ENCODE peak calls at places on chromosomes 13 and 19, in nine cellular contexts. C is neural progenitor cell, M is AG10803, T is neural crest cell, Y is left ventricle myocardium inferior, J is spleen, I is adrenal gland, U is hepatocyte, O is astrocyte of the cerebellum. B is an unnamed sample.

GRCh38 chr19:41501854-41502253 is 58.9 kb downstream of the ERICH4 start:
- DNase-seq in C (no peak), M (no peak), T (no peak), Y (no peak), J (no peak), I (no peak), U (no peak), O (no peak), B (no peak)

GRCh38 chr19:5048727-5049553 is 80.0 kb downstream of the KDM4B start:
- DNase-seq in C (no peak), M (peak), T (no peak), Y (no peak), J (no peak), I (peak), U (peak), O (peak), B (no peak)

GRCh38 chr13:20968745-20969144 is 66.2 kb upstream of the XPO4 start:
- DNase-seq in C (no peak), M (no peak), T (no peak), Y (no peak), J (no peak), I (no peak), U (no peak), O (no peak), B (no peak)

GRCh38 chr13:64248371-64249065 is 2832.9 kb upstream of the PCDH20 start:
- DNase-seq in C (no peak), M (peak), T (no peak), Y (no peak), J (no peak), I (no peak), U (no peak), O (peak), B (no peak)

GRCh38 chr13:26923824-26924605 is 163.4 kb upstream of the GPR12 start:
- DNase-seq in C (no peak), M (peak), T (no peak), Y (no peak), J (no peak), I (peak), U (peak), O (peak), B (no peak)

GRCh38 chr19:10139952-10140351 is 20.3 kb upstream of the EIF3G start:
- DNase-seq in C (no peak), M (no peak), T (no peak), Y (no peak), J (no peak), I (no peak), U (no peak), O (no peak), B (no peak)

GRCh38 chr13:101514695-101515275 is 62.3 kb downstream of the ITGBL1 start:
- DNase-seq in C (peak), M (peak), T (peak), Y (no peak), J (no peak), I (peak), U (peak), O (peak), B (no peak)

GRCh38 chr13:68588623-68589022 is 1358.5 kb upstream of the PCDH9 start:
- DNase-seq in C (no peak), M (no peak), T (no peak), Y (no peak), J (no peak), I (no peak), U (no peak), O (no peak), B (no peak)

GRCh38 chr19:14561832-14562351 is 10.0 kb downstream of the NDUFB7 start:
- DNase-seq in C (no peak), M (no peak), T (no peak), Y (peak), J (no peak), I (peak), U (peak), O (no peak), B (no peak)

GRCh38 chr13:31749929-31750328 is 10.6 kb downstream of the RXFP2 start:
- DNase-seq in C (no peak), M (peak), T (no peak), Y (no peak), J (no peak), I (no peak), U (no peak), O (peak), B (no peak)

GRCh38 chr13:54486421-54487166 is 1458.0 kb downstream of the OLFM4 start:
- DNase-seq in C (no peak), M (no peak), T (no peak), Y (no peak), J (no peak), I (no peak), U (no peak), O (no peak), B (no peak)

GRCh38 chr13:29081697-29082440 is 261.7 kb downstream of the MTUS2 start:
- DNase-seq in C (no peak), M (no peak), T (no peak), Y (no peak), J (no peak), I (no peak), U (no peak), O (no peak), B (no peak)

GRCh38 chr19:589693-590395 is at the start of gene HCN2:
- DNase-seq in C (no peak), M (no peak), T (no peak), Y (no peak), J (no peak), I (no peak), U (no peak), O (no peak), B (no peak)

GRCh38 chr19:33370783-33371182 is 2.7 kb upstream of the CEBPG start:
- DNase-seq in C (no peak), M (no peak), T (no peak), Y (no peak), J (no peak), I (no peak), U (no peak), O (no peak), B (no peak)

GRCh38 chr13:32248789-32249188 is 66.4 kb downstream of the ZAR1L start:
- DNase-seq in C (no peak), M (no peak), T (no peak), Y (no peak), J (no peak), I (no peak), U (no peak), O (no peak), B (no peak)

GRCh38 chr13:79225487-79226232 is 180.4 kb downstream of the RBM26 start:
- DNase-seq in C (no peak), M (no peak), T (no peak), Y (no peak), J (no peak), I (no peak), U (no peak), O (no peak), B (no peak)

GRCh38 chr19:16375157-16375935 is 50.7 kb downstream of the KLF2 start:
- DNase-seq in C (no peak), M (no peak), T (no peak), Y (no peak), J (peak), I (no peak), U (no peak), O (no peak), B (no peak)

GRCh38 chr13:112067871-112068305 is 939 bp downstream of the SOX1 start:
- DNase-seq in C (peak), M (no peak), T (no peak), Y (no peak), J (peak), I (no peak), U (no peak), O (no peak), B (no peak)

GRCh38 chr19:30009013-30009412 is 67.0 kb downstream of the URI1 start:
- DNase-seq in C (no peak), M (no peak), T (no peak), Y (no peak), J (no peak), I (no peak), U (no peak), O (no peak), B (no peak)

GRCh38 chr13:32639502-32640105 is 53.4 kb downstream of the PDS5B start:
- DNase-seq in C (peak), M (peak), T (peak), Y (no peak), J (no peak), I (peak), U (peak), O (peak), B (no peak)

GRCh38 chr13:33723365-33723764 is 94.6 kb upstream of the RFC3 start:
- DNase-seq in C (no peak), M (peak), T (no peak), Y (no peak), J (no peak), I (no peak), U (no peak), O (no peak), B (no peak)

GRCh38 chr13:34265016-34265692 is 447.2 kb downstream of the RFC3 start:
- DNase-seq in C (no peak), M (no peak), T (no peak), Y (no peak), J (no peak), I (no peak), U (no peak), O (no peak), B (no peak)

GRCh38 chr13:107392205-107392604 is 823.1 kb downstream of the LIG4 start:
- DNase-seq in C (no peak), M (no peak), T (no peak), Y (no peak), J (no peak), I (no peak), U (no peak), O (no peak), B (no peak)

GRCh38 chr19:16328824-16329482 is 4.3 kb downstream of the KLF2 start:
- DNase-seq in C (no peak), M (peak), T (no peak), Y (no peak), J (no peak), I (no peak), U (no peak), O (no peak), B (no peak)

GRCh38 chr13:114088234-114088633 is 44.2 kb downstream of the RASA3 start:
- DNase-seq in C (no peak), M (no peak), T (no peak), Y (no peak), J (no peak), I (peak), U (no peak), O (no peak), B (no peak)
- TF ChIP-seq CTCF in C (no peak), M (no peak), T (no peak), Y (no peak), J (no peak), I (no peak), U (no peak), O (no peak), B (no peak)

GRCh38 chr19:13153627-13154240 is 3.5 kb downstream of the IER2 start:
- DNase-seq in C (no peak), M (peak), T (no peak), Y (no peak), J (peak), I (peak), U (peak), O (no peak), B (no peak)

GRCh38 chr19:13152356-13152853 is 2.2 kb downstream of the IER2 start:
- DNase-seq in C (peak), M (no peak), T (no peak), Y (no peak), J (no peak), I (no peak), U (no peak), O (no peak), B (no peak)

GRCh38 chr19:13154241-13154778 is 4.1 kb downstream of the IER2 start:
- DNase-seq in C (peak), M (peak), T (peak), Y (peak), J (peak), I (peak), U (peak), O (peak), B (no peak)

GRCh38 chr19:13151605-13152355 is 1.6 kb downstream of the IER2 start:
- DNase-seq in C (peak), M (peak), T (peak), Y (peak), J (peak), I (peak), U (peak), O (peak), B (peak)

GRCh38 chr19:13152854-13153626 is 2.8 kb downstream of the IER2 start:
- DNase-seq in C (peak), M (peak), T (peak), Y (peak), J (peak), I (peak), U (peak), O (peak), B (peak)
- TF ChIP-seq CTCF in C (no peak), M (peak), T (peak), Y (peak), J (peak), I (peak), U (peak), O (no peak), B (peak)

GRCh38 chr19:50500060-50500752 is 10.8 kb downstream of the JOSD2 start:
- DNase-seq in C (peak), M (no peak), T (no peak), Y (peak), J (peak), I (no peak), U (peak), O (no peak), B (no peak)
- TF ChIP-seq CTCF in C (peak), M (no peak), T (peak), Y (no peak), J (no peak), I (no peak), U (peak), O (peak), B (peak)

DNA sequence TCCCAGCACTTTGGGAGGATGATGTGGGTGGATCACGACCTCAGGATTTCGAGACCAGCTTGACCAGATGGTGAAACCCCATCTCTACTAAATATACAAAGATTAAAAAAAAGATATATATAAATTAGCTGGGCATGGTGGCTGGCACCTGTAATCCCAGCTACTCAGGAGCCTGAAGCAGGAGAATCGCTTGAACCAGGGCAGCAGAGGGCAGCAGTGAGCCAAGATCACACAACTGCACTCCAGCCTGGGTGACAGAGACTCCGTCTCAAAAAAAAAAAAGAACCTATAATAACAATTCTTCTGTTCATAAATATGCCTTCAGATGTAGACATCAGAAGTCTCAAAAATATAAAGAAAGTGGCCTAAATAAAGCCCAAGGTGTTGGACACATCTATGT is 7.6 kb downstream of the ZNF737 start:
- DNase-seq in C (no peak), M (no peak), T (no peak), Y (no peak), J (no peak), I (peak), U (no peak), O (no peak), B (no peak)
- TF ChIP-seq CTCF in C (peak), M (no peak), T (peak), Y (peak), J (no peak), I (peak), U (no peak), O (no peak), B (peak)

B was measured in type B pancreatic cell.